ENCODE peak calls at places on chromosomes 13 and 19, in eight cellular contexts. One of them, this sample, is unnamed. For H3K4me1, the result is how much of the 10 kb centered on the place peaks cover.

GRCh38 chr19:46218160-46218559 is 11.4 kb upstream of the IGFL1 start:
- DNase-seq in hepatocyte: peak
- DNase-seq in aorta: no peak
- DNase-seq in Peyer's patch: no peak
- DNase-seq in GM23338: peak
- DNase-seq in heart left ventricle: no peak
- DNase-seq in small intestine: no peak
- DNase-seq in CD8-positive, alpha-beta T cell: no peak
- DNase-seq in this sample: peak

GRCh38 chr19:10228925-10229324 is 2.2 kb downstream of the S1PR2 start:
- DNase-seq in hepatocyte: peak
- DNase-seq in aorta: no peak
- DNase-seq in Peyer's patch: peak
- DNase-seq in GM23338: peak
- DNase-seq in heart left ventricle: no peak
- DNase-seq in small intestine: peak
- DNase-seq in CD8-positive, alpha-beta T cell: no peak
- DNase-seq in this sample: peak

GRCh38 chr19:30784850-30785459 is 412.8 kb downstream of the ZNF536 start:
- DNase-seq in hepatocyte: peak
- DNase-seq in aorta: peak
- DNase-seq in Peyer's patch: peak
- DNase-seq in GM23338: peak
- DNase-seq in heart left ventricle: peak
- DNase-seq in small intestine: peak
- DNase-seq in CD8-positive, alpha-beta T cell: peak
- DNase-seq in this sample: peak

GRCh38 chr19:3358919-3359849 is 7.2 kb upstream of the NFIC start:
- DNase-seq in hepatocyte: peak
- DNase-seq in aorta: peak
- DNase-seq in Peyer's patch: peak
- DNase-seq in GM23338: peak
- DNase-seq in heart left ventricle: peak
- DNase-seq in small intestine: peak
- DNase-seq in CD8-positive, alpha-beta T cell: peak
- DNase-seq in this sample: peak

GRCh38 chr13:31100721-31101120 is 61.0 kb downstream of the HSPH1 start:
- DNase-seq in hepatocyte: no peak
- DNase-seq in aorta: no peak
- DNase-seq in Peyer's patch: no peak
- DNase-seq in GM23338: no peak
- DNase-seq in heart left ventricle: no peak
- DNase-seq in small intestine: no peak
- DNase-seq in CD8-positive, alpha-beta T cell: no peak
- DNase-seq in this sample: no peak

GRCh38 chr13:50125556-50126377 is 110.5 kb downstream of the KCNRG start:
- DNase-seq in hepatocyte: peak
- DNase-seq in aorta: peak
- DNase-seq in Peyer's patch: peak
- DNase-seq in GM23338: peak
- DNase-seq in heart left ventricle: peak
- DNase-seq in small intestine: peak
- DNase-seq in CD8-positive, alpha-beta T cell: peak
- DNase-seq in this sample: peak

GRCh38 chr13:98429081-98429480 is 147.8 kb downstream of the STK24 start:
- DNase-seq in hepatocyte: no peak
- DNase-seq in aorta: no peak
- DNase-seq in Peyer's patch: no peak
- DNase-seq in GM23338: no peak
- DNase-seq in heart left ventricle: no peak
- DNase-seq in small intestine: no peak
- DNase-seq in CD8-positive, alpha-beta T cell: no peak
- DNase-seq in this sample: no peak

GRCh38 chr19:23098286-23098685 is 18.5 kb upstream of the ZNF730 start:
- DNase-seq in hepatocyte: no peak
- DNase-seq in aorta: no peak
- DNase-seq in Peyer's patch: no peak
- DNase-seq in GM23338: no peak
- DNase-seq in heart left ventricle: no peak
- DNase-seq in small intestine: no peak
- DNase-seq in CD8-positive, alpha-beta T cell: no peak
- DNase-seq in this sample: no peak

GRCh38 chr13:110045919-110046318 is 259.5 kb upstream of the IRS2 start:
- DNase-seq in hepatocyte: no peak
- DNase-seq in aorta: no peak
- DNase-seq in Peyer's patch: no peak
- DNase-seq in GM23338: no peak
- DNase-seq in heart left ventricle: no peak
- DNase-seq in small intestine: no peak
- DNase-seq in CD8-positive, alpha-beta T cell: no peak
- DNase-seq in this sample: no peak

GRCh38 chr13:94303644-94304174 is 175.8 kb downstream of the DCT start:
- DNase-seq in hepatocyte: no peak
- DNase-seq in aorta: no peak
- DNase-seq in Peyer's patch: no peak
- DNase-seq in GM23338: peak
- DNase-seq in heart left ventricle: no peak
- DNase-seq in small intestine: no peak
- DNase-seq in CD8-positive, alpha-beta T cell: no peak
- DNase-seq in this sample: no peak

GRCh38 chr19:13073263-13073662 is 29.4 kb downstream of the LYL1 start:
- DNase-seq in hepatocyte: no peak
- DNase-seq in aorta: no peak
- DNase-seq in Peyer's patch: no peak
- DNase-seq in GM23338: no peak
- DNase-seq in heart left ventricle: no peak
- DNase-seq in small intestine: no peak
- DNase-seq in CD8-positive, alpha-beta T cell: no peak
- DNase-seq in this sample: no peak

GRCh38 chr13:22198001-22198400 is 527.1 kb downstream of the FGF9 start:
- DNase-seq in hepatocyte: no peak
- DNase-seq in aorta: no peak
- DNase-seq in Peyer's patch: no peak
- DNase-seq in GM23338: no peak
- DNase-seq in heart left ventricle: no peak
- DNase-seq in small intestine: peak
- DNase-seq in CD8-positive, alpha-beta T cell: no peak
- DNase-seq in this sample: peak

GRCh38 chr13:102344410-102344809 is 57.4 kb downstream of the FGF14 start:
- DNase-seq in hepatocyte: no peak
- DNase-seq in aorta: no peak
- DNase-seq in Peyer's patch: no peak
- DNase-seq in GM23338: no peak
- DNase-seq in heart left ventricle: no peak
- DNase-seq in small intestine: no peak
- DNase-seq in CD8-positive, alpha-beta T cell: no peak
- DNase-seq in this sample: no peak

GRCh38 chr13:44050450-44051063 is 170.9 kb downstream of the LACC1 start:
- DNase-seq in hepatocyte: peak
- DNase-seq in aorta: no peak
- DNase-seq in Peyer's patch: no peak
- DNase-seq in GM23338: peak
- DNase-seq in heart left ventricle: no peak
- DNase-seq in small intestine: peak
- DNase-seq in CD8-positive, alpha-beta T cell: no peak
- DNase-seq in this sample: no peak

GRCh38 chr13:51638497-51638871 is 54.2 kb downstream of the WDFY2 start:
- DNase-seq in hepatocyte: no peak
- DNase-seq in aorta: no peak
- DNase-seq in Peyer's patch: no peak
- DNase-seq in GM23338: no peak
- DNase-seq in heart left ventricle: no peak
- DNase-seq in small intestine: no peak
- DNase-seq in CD8-positive, alpha-beta T cell: no peak
- DNase-seq in this sample: no peak

GRCh38 chr13:51639171-51639570 is 54.9 kb downstream of the WDFY2 start:
- DNase-seq in hepatocyte: no peak
- DNase-seq in aorta: no peak
- DNase-seq in Peyer's patch: no peak
- DNase-seq in GM23338: no peak
- DNase-seq in heart left ventricle: no peak
- DNase-seq in small intestine: no peak
- DNase-seq in CD8-positive, alpha-beta T cell: no peak
- DNase-seq in this sample: no peak

GRCh38 chr13:51635137-51635878 is 51.0 kb downstream of the WDFY2 start:
- DNase-seq in hepatocyte: no peak
- DNase-seq in aorta: no peak
- DNase-seq in Peyer's patch: no peak
- DNase-seq in GM23338: no peak
- DNase-seq in heart left ventricle: no peak
- DNase-seq in small intestine: no peak
- DNase-seq in CD8-positive, alpha-beta T cell: no peak
- DNase-seq in this sample: no peak

GRCh38 chr13:51637852-51638496 is 53.7 kb downstream of the WDFY2 start:
- DNase-seq in hepatocyte: no peak
- DNase-seq in aorta: no peak
- DNase-seq in Peyer's patch: no peak
- DNase-seq in GM23338: no peak
- DNase-seq in heart left ventricle: no peak
- DNase-seq in small intestine: no peak
- DNase-seq in CD8-positive, alpha-beta T cell: no peak
- DNase-seq in this sample: no peak

GRCh38 chr13:51636349-51636890 is 52.2 kb downstream of the WDFY2 start:
- DNase-seq in hepatocyte: peak
- DNase-seq in aorta: no peak
- DNase-seq in Peyer's patch: no peak
- DNase-seq in GM23338: no peak
- DNase-seq in heart left ventricle: no peak
- DNase-seq in small intestine: peak
- DNase-seq in CD8-positive, alpha-beta T cell: no peak
- DNase-seq in this sample: no peak
- H3K4me1 ChIP-seq in hepatocyte: under half
- H3K4me1 ChIP-seq in aorta: under half
- H3K4me1 ChIP-seq in Peyer's patch: under half
- H3K4me1 ChIP-seq in GM23338: half or more
- H3K4me1 ChIP-seq in heart left ventricle: half or more
- H3K4me1 ChIP-seq in small intestine: under half
- H3K4me1 ChIP-seq in CD8-positive, alpha-beta T cell: under half
- H3K4me1 ChIP-seq in this sample: under half

DNA sequence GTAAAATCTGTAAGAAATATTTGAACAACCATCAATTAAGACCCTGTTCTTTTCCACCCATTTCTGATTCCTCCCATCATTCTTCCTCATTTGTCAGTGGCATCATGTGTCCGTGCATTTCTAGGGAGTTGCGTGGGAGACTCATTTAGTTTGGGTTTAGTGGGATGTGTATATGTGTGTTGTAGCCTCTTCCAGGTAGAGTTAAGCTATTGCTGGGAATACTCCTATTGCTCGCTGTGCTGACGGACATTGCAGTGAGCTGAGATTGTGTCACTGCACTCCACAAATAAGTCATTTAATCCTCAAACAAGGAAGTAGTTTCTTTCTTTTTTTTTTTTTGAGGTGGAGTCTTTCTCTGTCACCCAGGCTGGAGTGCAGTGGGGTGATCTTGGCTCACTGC is 42.1 kb upstream of the RCBTB2 start:
- DNase-seq in hepatocyte: no peak
- DNase-seq in aorta: no peak
- DNase-seq in Peyer's patch: no peak
- DNase-seq in GM23338: no peak
- DNase-seq in heart left ventricle: no peak
- DNase-seq in small intestine: no peak
- DNase-seq in CD8-positive, alpha-beta T cell: no peak
- DNase-seq in this sample: no peak
- H3K4me1 ChIP-seq in hepatocyte: under half
- H3K4me1 ChIP-seq in aorta: under half
- H3K4me1 ChIP-seq in Peyer's patch: under half
- H3K4me1 ChIP-seq in GM23338: under half
- H3K4me1 ChIP-seq in heart left ventricle: half or more
- H3K4me1 ChIP-seq in small intestine: under half
- H3K4me1 ChIP-seq in CD8-positive, alpha-beta T cell: under half
- H3K4me1 ChIP-seq in this sample: under half

GRCh38 chr19:8462601-8463000 is 17.8 kb downstream of the HNRNPM start:
- DNase-seq in hepatocyte: no peak
- DNase-seq in aorta: no peak
- DNase-seq in Peyer's patch: no peak
- DNase-seq in GM23338: no peak
- DNase-seq in heart left ventricle: no peak
- DNase-seq in small intestine: no peak
- DNase-seq in CD8-positive, alpha-beta T cell: no peak
- DNase-seq in this sample: no peak
- H3K4me1 ChIP-seq in hepatocyte: under half
- H3K4me1 ChIP-seq in aorta: under half
- H3K4me1 ChIP-seq in Peyer's patch: under half
- H3K4me1 ChIP-seq in GM23338: under half
- H3K4me1 ChIP-seq in heart left ventricle: under half
- H3K4me1 ChIP-seq in small intestine: under half
- H3K4me1 ChIP-seq in CD8-positive, alpha-beta T cell: under half
- H3K4me1 ChIP-seq in this sample: under half

GRCh38 chr19:4719499-4719866 is 4.2 kb downstream of the DPP9 start:
- DNase-seq in hepatocyte: no peak
- DNase-seq in aorta: no peak
- DNase-seq in Peyer's patch: no peak
- DNase-seq in GM23338: no peak
- DNase-seq in heart left ventricle: peak
- DNase-seq in small intestine: no peak
- DNase-seq in CD8-positive, alpha-beta T cell: no peak
- DNase-seq in this sample: no peak

GRCh38 chr19:4717191-4717965 is 6.3 kb downstream of the DPP9 start:
- DNase-seq in hepatocyte: peak
- DNase-seq in aorta: no peak
- DNase-seq in Peyer's patch: no peak
- DNase-seq in GM23338: no peak
- DNase-seq in heart left ventricle: no peak
- DNase-seq in small intestine: no peak
- DNase-seq in CD8-positive, alpha-beta T cell: no peak
- DNase-seq in this sample: no peak

GRCh38 chr19:4720037-4720700 is 3.5 kb downstream of the DPP9 start:
- DNase-seq in hepatocyte: no peak
- DNase-seq in aorta: no peak
- DNase-seq in Peyer's patch: no peak
- DNase-seq in GM23338: no peak
- DNase-seq in heart left ventricle: no peak
- DNase-seq in small intestine: no peak
- DNase-seq in CD8-positive, alpha-beta T cell: no peak
- DNase-seq in this sample: no peak

GRCh38 chr19:4715529-4716221 is 8.0 kb downstream of the DPP9 start:
- DNase-seq in hepatocyte: no peak
- DNase-seq in aorta: peak
- DNase-seq in Peyer's patch: no peak
- DNase-seq in GM23338: no peak
- DNase-seq in heart left ventricle: no peak
- DNase-seq in small intestine: no peak
- DNase-seq in CD8-positive, alpha-beta T cell: no peak
- DNase-seq in this sample: no peak

DNA sequence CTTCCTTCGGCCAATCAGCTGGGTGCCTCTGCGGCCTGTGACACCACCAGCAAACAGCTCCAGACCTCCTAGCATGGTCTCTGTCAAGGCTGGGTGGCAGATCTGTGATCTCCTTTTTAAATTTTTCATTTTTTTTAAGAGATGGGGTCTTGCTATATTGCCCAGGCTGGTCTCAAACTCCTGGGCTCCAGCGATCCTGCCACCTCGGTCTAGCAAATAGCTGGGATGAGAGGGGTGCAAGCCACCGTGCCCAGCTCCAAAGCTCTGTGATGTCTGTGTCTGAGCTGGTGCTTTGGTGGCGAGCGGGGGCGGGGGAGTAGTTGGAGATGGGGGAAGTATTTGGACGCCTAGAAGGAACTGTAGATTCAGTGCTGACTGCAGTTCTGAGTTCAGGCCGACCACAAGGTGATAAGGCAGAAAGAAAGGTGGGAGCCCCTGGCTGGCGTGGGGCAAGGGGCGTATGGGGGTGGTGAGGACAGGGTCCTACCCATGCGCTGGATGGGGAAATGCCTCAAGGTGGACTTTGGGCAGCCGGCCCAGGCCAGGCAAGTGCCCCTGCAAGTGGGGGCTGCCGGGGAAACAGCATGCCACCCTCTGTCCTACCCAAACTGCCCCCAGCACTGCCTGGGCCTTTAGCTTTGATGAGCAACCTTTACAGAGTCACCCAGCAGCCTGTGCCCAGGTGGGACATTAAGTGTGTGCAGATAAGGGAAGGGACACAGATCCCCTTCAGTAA is 5.5 kb downstream of the DPP9 start:
- DNase-seq in hepatocyte: no peak
- DNase-seq in aorta: no peak
- DNase-seq in Peyer's patch: no peak
- DNase-seq in GM23338: no peak
- DNase-seq in heart left ventricle: peak
- DNase-seq in small intestine: no peak
- DNase-seq in CD8-positive, alpha-beta T cell: no peak
- DNase-seq in this sample: no peak
- H3K4me1 ChIP-seq in hepatocyte: under half
- H3K4me1 ChIP-seq in aorta: under half
- H3K4me1 ChIP-seq in Peyer's patch: under half
- H3K4me1 ChIP-seq in GM23338: under half
- H3K4me1 ChIP-seq in heart left ventricle: under half
- H3K4me1 ChIP-seq in small intestine: under half
- H3K4me1 ChIP-seq in CD8-positive, alpha-beta T cell: under half
- H3K4me1 ChIP-seq in this sample: under half

This sample was measured in colonic mucosa.